ENCODE peak calls at places on chromosomes 1 and 21, in six cellular contexts. One of them, this sample, is unnamed.

GRCh38 chr1:201266774-201267173 is 16.5 kb upstream of the PKP1 start:
- DNase-seq in CD4-positive, CD25-positive, alpha-beta regulatory T cell: no peak
- DNase-seq in neuronal stem cell: no peak
- DNase-seq in brain microvascular endothelial cell: peak; percentile 86
- DNase-seq in left ventricle myocardium inferior: no peak
- DNase-seq in fibroblast of lung: peak; percentile 94
- DNase-seq in this sample: no peak

GRCh38 chr1:181208076-181208475 is 119.6 kb downstream of the IER5 start:
- DNase-seq in fibroblast of lung: no peak
- DNase-seq in CD4-positive, CD25-positive, alpha-beta regulatory T cell: no peak
- DNase-seq in left ventricle myocardium inferior: no peak
- DNase-seq in neuronal stem cell: no peak
- DNase-seq in brain microvascular endothelial cell: no peak
- DNase-seq in this sample: no peak

GRCh38 chr1:201450721-201451291 is 18.2 kb downstream of the PHLDA3 start:
- DNase-seq in CD4-positive, CD25-positive, alpha-beta regulatory T cell: no peak
- DNase-seq in neuronal stem cell: no peak
- DNase-seq in left ventricle myocardium inferior: peak; percentile 73
- DNase-seq in fibroblast of lung: peak; percentile 76
- DNase-seq in brain microvascular endothelial cell: peak; percentile 68
- DNase-seq in this sample: peak; percentile 80

GRCh38 chr21:26448751-26449150 is 124.3 kb downstream of the CYYR1 start:
- DNase-seq in CD4-positive, CD25-positive, alpha-beta regulatory T cell: no peak
- DNase-seq in brain microvascular endothelial cell: peak; percentile 43
- DNase-seq in neuronal stem cell: no peak
- DNase-seq in fibroblast of lung: no peak
- DNase-seq in left ventricle myocardium inferior: no peak
- DNase-seq in this sample: no peak

GRCh38 chr1:232980336-232980978 is 30.0 kb downstream of the NTPCR start:
- DNase-seq in brain microvascular endothelial cell: no peak
- DNase-seq in CD4-positive, CD25-positive, alpha-beta regulatory T cell: no peak
- DNase-seq in fibroblast of lung: no peak
- DNase-seq in left ventricle myocardium inferior: no peak
- DNase-seq in neuronal stem cell: no peak
- DNase-seq in this sample: no peak

GRCh38 chr1:222358100-222358499 is 189.8 kb downstream of the HHIPL2 start:
- DNase-seq in neuronal stem cell: no peak
- DNase-seq in CD4-positive, CD25-positive, alpha-beta regulatory T cell: no peak
- DNase-seq in fibroblast of lung: no peak
- DNase-seq in brain microvascular endothelial cell: no peak
- DNase-seq in left ventricle myocardium inferior: no peak
- DNase-seq in this sample: no peak

GRCh38 chr1:183817576-183818288 is 12.8 kb downstream of the RGL1 start:
- DNase-seq in fibroblast of lung: no peak
- DNase-seq in neuronal stem cell: no peak
- DNase-seq in brain microvascular endothelial cell: no peak
- DNase-seq in CD4-positive, CD25-positive, alpha-beta regulatory T cell: no peak
- DNase-seq in left ventricle myocardium inferior: no peak
- DNase-seq in this sample: no peak

GRCh38 chr1:90174246-90174645 is 179.3 kb downstream of the ZNF326 start:
- DNase-seq in CD4-positive, CD25-positive, alpha-beta regulatory T cell: no peak
- DNase-seq in neuronal stem cell: no peak
- DNase-seq in brain microvascular endothelial cell: no peak
- DNase-seq in left ventricle myocardium inferior: no peak
- DNase-seq in fibroblast of lung: no peak
- DNase-seq in this sample: no peak

GRCh38 chr1:174297351-174297750 is 138.0 kb downstream of the RABGAP1L start:
- DNase-seq in CD4-positive, CD25-positive, alpha-beta regulatory T cell: no peak
- DNase-seq in brain microvascular endothelial cell: no peak
- DNase-seq in fibroblast of lung: no peak
- DNase-seq in left ventricle myocardium inferior: no peak
- DNase-seq in neuronal stem cell: no peak
- DNase-seq in this sample: no peak

GRCh38 chr1:233372218-233373125 is 44.9 kb downstream of the MAP3K21 start:
- DNase-seq in fibroblast of lung: no peak
- DNase-seq in CD4-positive, CD25-positive, alpha-beta regulatory T cell: no peak
- DNase-seq in neuronal stem cell: no peak
- DNase-seq in brain microvascular endothelial cell: no peak
- DNase-seq in left ventricle myocardium inferior: no peak
- DNase-seq in this sample: no peak

GRCh38 chr1:24412408-24412807 is 1.2 kb downstream of the STPG1 start:
- DNase-seq in CD4-positive, CD25-positive, alpha-beta regulatory T cell: no peak
- DNase-seq in neuronal stem cell: no peak
- DNase-seq in left ventricle myocardium inferior: no peak
- DNase-seq in fibroblast of lung: no peak
- DNase-seq in brain microvascular endothelial cell: no peak
- DNase-seq in this sample: no peak

GRCh38 chr1:177710973-177711372 is 258.9 kb downstream of the SEC16B start:
- DNase-seq in neuronal stem cell: no peak
- DNase-seq in fibroblast of lung: no peak
- DNase-seq in brain microvascular endothelial cell: no peak
- DNase-seq in CD4-positive, CD25-positive, alpha-beta regulatory T cell: no peak
- DNase-seq in left ventricle myocardium inferior: no peak
- DNase-seq in this sample: no peak

GRCh38 chr1:204420039-204421004 is 8.7 kb upstream of the PPP1R15B start:
- DNase-seq in CD4-positive, CD25-positive, alpha-beta regulatory T cell: no peak
- DNase-seq in brain microvascular endothelial cell: no peak
- DNase-seq in neuronal stem cell: no peak
- DNase-seq in fibroblast of lung: no peak
- DNase-seq in left ventricle myocardium inferior: no peak
- DNase-seq in this sample: no peak

GRCh38 chr1:100794719-100795645 is 75.4 kb downstream of the VCAM1 start:
- DNase-seq in neuronal stem cell: no peak
- DNase-seq in CD4-positive, CD25-positive, alpha-beta regulatory T cell: no peak
- DNase-seq in fibroblast of lung: peak; percentile 91
- DNase-seq in brain microvascular endothelial cell: peak; percentile 83
- DNase-seq in left ventricle myocardium inferior: no peak
- DNase-seq in this sample: no peak

GRCh38 chr1:24005163-24005562 is 25.0 kb upstream of the SRSF10 start:
- DNase-seq in neuronal stem cell: no peak
- DNase-seq in fibroblast of lung: no peak
- DNase-seq in brain microvascular endothelial cell: no peak
- DNase-seq in CD4-positive, CD25-positive, alpha-beta regulatory T cell: no peak
- DNase-seq in left ventricle myocardium inferior: no peak
- DNase-seq in this sample: no peak

GRCh38 chr1:172382949-172383348 is 37.5 kb upstream of the C1orf105 start:
- DNase-seq in left ventricle myocardium inferior: no peak
- DNase-seq in neuronal stem cell: no peak
- DNase-seq in CD4-positive, CD25-positive, alpha-beta regulatory T cell: no peak
- DNase-seq in brain microvascular endothelial cell: no peak
- DNase-seq in fibroblast of lung: no peak
- DNase-seq in this sample: no peak
- H3K27ac ChIP-seq in left ventricle myocardium inferior: no peak overlapping the region
- H3K27ac ChIP-seq in neuronal stem cell: no peak overlapping the region
- H3K27ac ChIP-seq in CD4-positive, CD25-positive, alpha-beta regulatory T cell: no peak overlapping the region
- H3K27ac ChIP-seq in brain microvascular endothelial cell: peak overlapping the region; percentile 68
- H3K27ac ChIP-seq in fibroblast of lung: no peak overlapping the region
- H3K27ac ChIP-seq in this sample: peak overlapping the region; percentile 62

GRCh38 chr1:40040511-40041465 is at the start of gene CAP1:
- DNase-seq in neuronal stem cell: peak; percentile 98
- DNase-seq in fibroblast of lung: peak; percentile 98
- DNase-seq in CD4-positive, CD25-positive, alpha-beta regulatory T cell: peak; percentile 100
- DNase-seq in brain microvascular endothelial cell: peak; percentile 97
- DNase-seq in left ventricle myocardium inferior: peak; percentile 99
- DNase-seq in this sample: peak; percentile 100

GRCh38 chr1:40042337-40042736 is 1.8 kb downstream of the CAP1 start:
- DNase-seq in CD4-positive, CD25-positive, alpha-beta regulatory T cell: no peak
- DNase-seq in neuronal stem cell: no peak
- DNase-seq in fibroblast of lung: no peak
- DNase-seq in brain microvascular endothelial cell: no peak
- DNase-seq in left ventricle myocardium inferior: no peak
- DNase-seq in this sample: no peak

GRCh38 chr1:40039757-40040510 is 595 bp upstream of the CAP1 start:
- DNase-seq in neuronal stem cell: no peak
- DNase-seq in CD4-positive, CD25-positive, alpha-beta regulatory T cell: peak; percentile 64
- DNase-seq in fibroblast of lung: peak; percentile 92
- DNase-seq in brain microvascular endothelial cell: peak; percentile 85
- DNase-seq in left ventricle myocardium inferior: peak; percentile 92
- DNase-seq in this sample: peak; percentile 97

GRCh38 chr1:40039245-40039756 is 1.2 kb upstream of the CAP1 start:
- DNase-seq in brain microvascular endothelial cell: no peak
- DNase-seq in CD4-positive, CD25-positive, alpha-beta regulatory T cell: no peak
- DNase-seq in neuronal stem cell: peak; percentile 4
- DNase-seq in fibroblast of lung: no peak
- DNase-seq in left ventricle myocardium inferior: no peak
- DNase-seq in this sample: no peak

GRCh38 chr1:40041466-40041838 is 923 bp downstream of the CAP1 start:
- DNase-seq in left ventricle myocardium inferior: no peak
- DNase-seq in brain microvascular endothelial cell: no peak
- DNase-seq in neuronal stem cell: no peak
- DNase-seq in fibroblast of lung: no peak
- DNase-seq in CD4-positive, CD25-positive, alpha-beta regulatory T cell: no peak
- DNase-seq in this sample: no peak
- H3K27ac ChIP-seq in left ventricle myocardium inferior: peak overlapping the region; percentile 100
- H3K27ac ChIP-seq in brain microvascular endothelial cell: no peak overlapping the region
- H3K27ac ChIP-seq in neuronal stem cell: no peak overlapping the region
- H3K27ac ChIP-seq in fibroblast of lung: peak overlapping the region; percentile 98
- H3K27ac ChIP-seq in CD4-positive, CD25-positive, alpha-beta regulatory T cell: peak overlapping the region; percentile 92
- H3K27ac ChIP-seq in this sample: no peak overlapping the region

DNA sequence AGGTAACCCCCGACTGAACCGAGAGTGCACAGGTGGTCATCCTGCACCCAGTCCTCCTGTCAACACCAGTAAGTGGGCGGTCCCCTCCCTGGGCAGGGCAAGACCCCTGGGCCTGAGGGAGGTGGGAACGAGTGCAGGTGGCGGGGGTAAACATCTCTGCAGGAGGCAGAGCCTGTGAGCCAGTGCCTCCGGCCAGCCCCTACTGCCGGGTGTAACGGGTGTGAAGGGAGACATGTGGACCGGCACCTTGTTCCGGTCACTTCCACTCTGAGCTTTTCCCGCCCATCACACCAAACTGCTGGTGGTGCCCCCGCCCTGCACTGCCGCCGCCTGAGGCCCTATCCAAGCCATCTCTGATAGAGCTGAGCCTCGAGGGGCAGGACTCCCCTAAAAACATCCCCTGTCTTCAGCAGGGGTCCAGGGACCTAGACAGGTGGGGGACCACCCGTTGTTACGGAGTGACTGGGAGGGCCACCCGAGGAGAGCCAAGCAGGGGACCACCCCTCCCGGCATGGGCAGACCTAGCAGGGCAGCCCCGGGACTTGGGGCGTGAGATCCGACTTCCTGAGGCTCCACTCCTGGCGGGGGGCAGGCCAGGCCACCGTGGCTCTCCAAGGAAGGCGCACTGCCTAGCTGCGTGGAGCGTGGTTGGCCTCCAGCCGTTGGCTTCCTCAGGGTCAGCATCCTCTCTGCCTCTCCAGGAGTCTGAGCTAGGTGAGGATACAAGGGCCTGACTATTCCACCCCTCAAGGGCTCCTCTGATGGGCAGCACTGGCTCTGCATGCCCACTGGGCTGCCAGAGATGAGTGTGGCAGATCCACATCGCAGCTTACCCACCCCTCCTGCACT is 43.8 kb upstream of the LBR start:
- DNase-seq in fibroblast of lung: no peak
- DNase-seq in neuronal stem cell: no peak
- DNase-seq in CD4-positive, CD25-positive, alpha-beta regulatory T cell: no peak
- DNase-seq in left ventricle myocardium inferior: no peak
- DNase-seq in brain microvascular endothelial cell: no peak
- DNase-seq in this sample: peak; percentile 64
- H3K27ac ChIP-seq in fibroblast of lung: no peak overlapping the region
- H3K27ac ChIP-seq in neuronal stem cell: no peak overlapping the region
- H3K27ac ChIP-seq in CD4-positive, CD25-positive, alpha-beta regulatory T cell: no peak overlapping the region
- H3K27ac ChIP-seq in left ventricle myocardium inferior: no peak overlapping the region
- H3K27ac ChIP-seq in brain microvascular endothelial cell: no peak overlapping the region
- H3K27ac ChIP-seq in this sample: no peak overlapping the region

DNA sequence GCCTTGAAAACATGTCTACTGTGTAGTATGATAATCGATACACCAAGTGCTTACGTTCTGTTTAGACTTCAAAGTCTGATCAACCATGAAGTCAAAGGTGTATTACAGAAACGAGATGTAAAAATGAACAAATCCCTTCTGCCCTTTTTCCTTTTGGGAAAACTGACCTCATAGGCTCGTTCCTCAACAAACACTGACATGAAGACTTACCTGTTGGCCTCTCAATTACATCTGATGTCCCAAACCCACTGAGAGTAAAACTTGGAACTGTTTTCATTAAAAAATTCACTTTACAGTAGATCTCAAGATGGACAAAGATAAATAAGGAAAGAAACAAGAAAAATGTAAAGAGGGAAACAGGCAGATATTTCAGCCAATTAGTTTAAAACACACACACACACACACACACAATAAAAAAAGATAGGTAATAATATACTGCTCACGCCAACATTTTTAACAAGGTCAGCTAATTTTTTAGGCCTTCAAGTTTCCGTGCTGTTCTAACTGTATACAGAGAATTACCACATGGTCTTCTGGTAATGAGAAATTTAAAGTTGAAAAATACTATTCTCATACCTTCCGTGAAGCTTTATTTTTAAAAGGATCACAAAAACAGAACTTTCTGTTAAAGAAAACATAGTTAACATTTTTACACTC is 2.1 kb downstream of the HMGN1 start:
- DNase-seq in left ventricle myocardium inferior: no peak
- DNase-seq in neuronal stem cell: no peak
- DNase-seq in fibroblast of lung: no peak
- DNase-seq in brain microvascular endothelial cell: no peak
- DNase-seq in CD4-positive, CD25-positive, alpha-beta regulatory T cell: no peak
- DNase-seq in this sample: no peak
- H3K27ac ChIP-seq in left ventricle myocardium inferior: peak overlapping the region; percentile 97
- H3K27ac ChIP-seq in neuronal stem cell: no peak overlapping the region
- H3K27ac ChIP-seq in fibroblast of lung: no peak overlapping the region
- H3K27ac ChIP-seq in brain microvascular endothelial cell: no peak overlapping the region
- H3K27ac ChIP-seq in CD4-positive, CD25-positive, alpha-beta regulatory T cell: no peak overlapping the region
- H3K27ac ChIP-seq in this sample: no peak overlapping the region

GRCh38 chr1:115782571-115783281 is 14.2 kb upstream of the CASQ2 start:
- DNase-seq in CD4-positive, CD25-positive, alpha-beta regulatory T cell: no peak
- DNase-seq in left ventricle myocardium inferior: no peak
- DNase-seq in fibroblast of lung: peak; percentile 55
- DNase-seq in neuronal stem cell: no peak
- DNase-seq in brain microvascular endothelial cell: peak; percentile 52
- DNase-seq in this sample: no peak
- H3K27ac ChIP-seq in CD4-positive, CD25-positive, alpha-beta regulatory T cell: no peak overlapping the region
- H3K27ac ChIP-seq in left ventricle myocardium inferior: no peak overlapping the region
- H3K27ac ChIP-seq in fibroblast of lung: peak overlapping the region; percentile 57
- H3K27ac ChIP-seq in neuronal stem cell: no peak overlapping the region
- H3K27ac ChIP-seq in brain microvascular endothelial cell: no peak overlapping the region
- H3K27ac ChIP-seq in this sample: no peak overlapping the region

GRCh38 chr1:39116116-39116607 is 88.3 kb upstream of the MACF1 start:
- DNase-seq in neuronal stem cell: no peak
- DNase-seq in CD4-positive, CD25-positive, alpha-beta regulatory T cell: no peak
- DNase-seq in fibroblast of lung: no peak
- DNase-seq in brain microvascular endothelial cell: no peak
- DNase-seq in left ventricle myocardium inferior: no peak
- DNase-seq in this sample: no peak

GRCh38 chr1:39116868-39117728 is 87.4 kb upstream of the MACF1 start:
- DNase-seq in brain microvascular endothelial cell: peak; percentile 49
- DNase-seq in fibroblast of lung: peak; percentile 15
- DNase-seq in left ventricle myocardium inferior: no peak
- DNase-seq in neuronal stem cell: no peak
- DNase-seq in CD4-positive, CD25-positive, alpha-beta regulatory T cell: no peak
- DNase-seq in this sample: no peak

GRCh38 chr1:39117985-39118384 is 86.5 kb upstream of the MACF1 start:
- DNase-seq in neuronal stem cell: no peak
- DNase-seq in brain microvascular endothelial cell: no peak
- DNase-seq in left ventricle myocardium inferior: no peak
- DNase-seq in fibroblast of lung: no peak
- DNase-seq in CD4-positive, CD25-positive, alpha-beta regulatory T cell: no peak
- DNase-seq in this sample: no peak

GRCh38 chr1:39113109-39113743 is 87.1 kb downstream of the NDUFS5 start:
- DNase-seq in left ventricle myocardium inferior: no peak
- DNase-seq in brain microvascular endothelial cell: no peak
- DNase-seq in CD4-positive, CD25-positive, alpha-beta regulatory T cell: no peak
- DNase-seq in neuronal stem cell: no peak
- DNase-seq in fibroblast of lung: no peak
- DNase-seq in this sample: no peak

GRCh38 chr1:39115271-39116110 is 89.0 kb upstream of the MACF1 start:
- DNase-seq in left ventricle myocardium inferior: no peak
- DNase-seq in brain microvascular endothelial cell: peak; percentile 78
- DNase-seq in CD4-positive, CD25-positive, alpha-beta regulatory T cell: no peak
- DNase-seq in neuronal stem cell: no peak
- DNase-seq in fibroblast of lung: peak; percentile 36
- DNase-seq in this sample: no peak
- H3K27ac ChIP-seq in left ventricle myocardium inferior: no peak overlapping the region
- H3K27ac ChIP-seq in brain microvascular endothelial cell: peak overlapping the region; percentile 44
- H3K27ac ChIP-seq in CD4-positive, CD25-positive, alpha-beta regulatory T cell: no peak overlapping the region
- H3K27ac ChIP-seq in neuronal stem cell: no peak overlapping the region
- H3K27ac ChIP-seq in fibroblast of lung: no peak overlapping the region
- H3K27ac ChIP-seq in this sample: peak overlapping the region; percentile 66

This sample was measured in kidney.